ENCODE peak calls at places on chromosomes 5 and 9, in ten cellular contexts. V is tibial artery; X is uterus; B is ovary; J is HFFc6; L is GM12865; R is left lung; C is tibial nerve; P is HepG2; K is activated CD8-positive, alpha-beta T cell treated with anti-CD3 and anti-CD28 coated beads for 36 hours. A is an unnamed sample.

GRCh38 chr5:53430618-53431252 is 49.7 kb upstream of the FST start:
- DNase-seq in P (peak), K (no peak), V (no peak), X (no peak), J (peak), R (no peak), B (no peak), L (peak), C (no peak), A (no peak)

GRCh38 chr5:16784843-16785791 is 151.0 kb downstream of the MYO10 start:
- DNase-seq in J (no peak), K (peak), R (no peak), V (no peak), B (no peak), X (no peak), C (no peak), L (peak), P (no peak), A (no peak)

GRCh38 chr5:105953616-105954015 is 1717.1 kb downstream of the EFNA5 start:
- DNase-seq in J (no peak), X (no peak), V (no peak), K (no peak), R (no peak), B (no peak), L (no peak), C (no peak), P (no peak), A (no peak)

GRCh38 chr9:70902705-70903131 is 218.7 kb downstream of the TRPM3 start:
- DNase-seq in R (no peak), P (no peak), B (no peak), X (peak), V (no peak), K (no peak), J (peak), C (no peak), L (no peak), A (no peak)

GRCh38 chr9:73595036-73595545 is 443.4 kb downstream of the ANXA1 start:
- DNase-seq in B (no peak), P (no peak), X (no peak), V (no peak), K (no peak), J (no peak), C (no peak), R (no peak), L (no peak), A (no peak)

GRCh38 chr5:157100140-157100679 is 8.6 kb downstream of the HAVCR2 start:
- DNase-seq in J (peak), P (no peak), C (no peak), L (no peak), V (no peak), K (peak), B (no peak), X (no peak), R (peak), A (no peak)

GRCh38 chr5:9362600-9362999 is 183.3 kb downstream of the SEMA5A start:
- DNase-seq in L (peak), C (no peak), B (no peak), J (no peak), X (no peak), V (no peak), P (no peak), K (no peak), R (no peak), A (no peak)

GRCh38 chr5:149240354-149240998 is 31.2 kb upstream of the AFAP1L1 start:
- DNase-seq in P (no peak), X (peak), R (peak), L (peak), K (peak), V (no peak), J (no peak), B (no peak), C (no peak), A (no peak)

GRCh38 chr5:180099733-180100611 is 28.4 kb upstream of the RNF130 start:
- DNase-seq in X (no peak), V (peak), P (no peak), B (no peak), K (no peak), C (no peak), L (no peak), R (no peak), J (no peak), A (no peak)

GRCh38 chr5:78509145-78509865 is 139.3 kb downstream of the LHFPL2 start:
- DNase-seq in V (no peak), R (no peak), J (no peak), K (peak), C (no peak), X (no peak), P (no peak), L (no peak), B (no peak), A (peak)

GRCh38 chr5:18252559-18252958 is 618.3 kb downstream of the TAF11L14 start:
- DNase-seq in K (no peak), L (no peak), J (no peak), X (no peak), C (no peak), B (no peak), P (no peak), V (no peak), R (no peak), A (no peak)

GRCh38 chr5:176619203-176619568 is 9.2 kb upstream of the GPRIN1 start:
- DNase-seq in K (peak), C (no peak), L (peak), J (no peak), V (no peak), P (peak), X (no peak), R (peak), B (no peak), A (peak)

GRCh38 chr9:129637102-129637501 is 4.8 kb downstream of the ASB6 start:
- DNase-seq in C (no peak), K (no peak), R (no peak), B (peak), L (no peak), J (no peak), V (no peak), X (no peak), P (no peak), A (peak)

GRCh38 chr9:121783126-121783522 is 131.7 kb downstream of the DAB2IP start:
- DNase-seq in J (no peak), R (no peak), V (no peak), B (no peak), X (no peak), C (no peak), P (no peak), L (no peak), K (no peak), A (peak)

GRCh38 chr5:7269591-7270274 is 126.2 kb upstream of the ADCY2 start:
- DNase-seq in B (no peak), V (no peak), X (no peak), R (no peak), L (no peak), C (no peak), K (no peak), J (no peak), P (no peak), A (no peak)

DNA sequence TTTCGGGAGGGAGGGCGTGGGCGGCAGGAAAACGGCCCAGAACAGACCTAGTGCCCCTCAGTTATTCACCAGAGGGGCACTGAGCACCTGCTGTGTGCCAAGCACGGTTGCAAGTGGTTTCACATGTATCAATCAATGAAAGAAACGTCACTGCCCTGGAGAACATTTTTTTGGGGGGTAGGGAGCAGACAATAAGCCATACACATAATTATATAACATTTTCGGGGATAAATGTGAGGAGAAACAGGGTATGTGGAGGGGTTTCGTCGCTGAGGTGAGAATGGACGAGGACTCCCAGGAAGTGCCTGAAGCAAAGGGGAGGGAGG is 444 bp upstream of the ZNF354A start:
- DNase-seq in L (peak), X (no peak), V (no peak), P (no peak), K (peak), R (no peak), B (no peak), J (no peak), C (no peak), A (no peak)
- TF ChIP-seq CTCF in L (no peak), X (no peak), V (no peak), P (no peak), K (no peak), R (peak), B (no peak), J (no peak), C (no peak), A (peak)

GRCh38 chr5:138461343-138462125 is 3.7 kb upstream of the EGR1 start:
- DNase-seq in K (no peak), L (no peak), C (no peak), J (peak), B (no peak), V (no peak), X (no peak), R (no peak), P (no peak), A (no peak)
- TF ChIP-seq CTCF in K (no peak), L (no peak), C (no peak), J (no peak), B (no peak), V (no peak), X (no peak), R (no peak), P (peak), A (no peak)

DNA sequence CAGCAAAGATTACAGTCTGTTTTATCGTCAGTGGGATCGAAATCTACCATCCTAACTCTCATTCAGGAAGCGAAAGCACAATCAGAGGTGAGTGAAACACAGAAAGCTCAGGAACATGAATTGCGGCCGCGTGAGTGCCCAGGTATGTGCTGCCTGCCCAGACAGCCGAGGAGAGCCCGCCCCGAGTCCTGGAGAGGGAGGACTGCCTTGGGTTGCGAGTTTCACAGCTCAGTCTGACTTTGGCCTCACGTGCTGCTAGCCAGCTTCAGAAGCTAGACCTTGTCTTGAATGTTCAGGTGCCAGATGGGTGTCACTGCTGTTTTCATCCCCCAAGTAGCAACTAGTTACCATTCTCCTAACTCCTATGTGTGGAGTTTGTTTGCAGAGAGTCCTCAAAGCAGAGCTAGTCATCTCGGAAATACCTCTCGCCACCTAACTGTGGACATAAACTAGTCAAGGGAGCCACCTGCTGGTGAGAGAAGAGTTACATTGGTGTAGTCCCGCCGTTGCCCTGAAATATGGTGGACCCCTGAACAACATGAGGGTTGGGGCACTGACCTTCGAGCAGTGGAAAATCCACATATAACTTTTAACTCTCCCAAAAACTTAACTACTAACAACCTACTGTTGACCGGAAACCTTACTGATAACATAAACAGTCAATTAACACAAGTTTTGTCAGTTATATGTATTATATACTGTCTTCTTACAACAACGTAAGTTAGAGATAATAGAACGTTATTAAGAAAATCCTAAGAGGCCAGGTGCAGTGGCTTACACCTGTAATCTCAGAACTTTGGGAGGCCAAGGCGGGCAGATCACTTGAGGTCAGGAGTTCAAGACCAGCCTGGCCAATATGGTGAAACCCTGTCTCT is 80.9 kb downstream of the GOLPH3 start:
- DNase-seq in J (peak), K (peak), B (peak), L (peak), X (peak), V (no peak), R (no peak), C (peak), P (peak), A (peak)
- TF ChIP-seq CTCF in J (peak), K (peak), B (peak), L (peak), X (peak), V (peak), R (peak), C (peak), P (peak), A (peak)

GRCh38 chr5:96434201-96434645 is 1.2 kb upstream of the PCSK1 start:
- DNase-seq in C (no peak), K (peak), J (peak), X (no peak), R (peak), P (peak), V (peak), B (peak), L (peak), A (peak)
- TF ChIP-seq CTCF in C (no peak), K (no peak), J (peak), X (no peak), R (no peak), P (peak), V (no peak), B (no peak), L (no peak), A (no peak)

GRCh38 chr5:37580106-37580505 is 201.0 kb downstream of the WDR70 start:
- DNase-seq in X (no peak), V (no peak), L (no peak), K (no peak), B (no peak), P (no peak), R (no peak), J (no peak), C (no peak), A (no peak)

GRCh38 chr5:37576496-37576895 is 197.4 kb downstream of the WDR70 start:
- DNase-seq in V (no peak), B (no peak), J (no peak), K (no peak), X (no peak), R (no peak), C (no peak), L (no peak), P (no peak), A (no peak)

GRCh38 chr5:37582202-37582601 is 203.1 kb downstream of the WDR70 start:
- DNase-seq in P (no peak), J (no peak), L (no peak), V (no peak), B (no peak), K (no peak), X (no peak), C (no peak), R (no peak), A (no peak)

GRCh38 chr5:37575541-37576489 is 196.7 kb downstream of the WDR70 start:
- DNase-seq in B (no peak), C (no peak), L (no peak), J (no peak), K (no peak), R (no peak), P (peak), X (no peak), V (no peak), A (no peak)

DNA sequence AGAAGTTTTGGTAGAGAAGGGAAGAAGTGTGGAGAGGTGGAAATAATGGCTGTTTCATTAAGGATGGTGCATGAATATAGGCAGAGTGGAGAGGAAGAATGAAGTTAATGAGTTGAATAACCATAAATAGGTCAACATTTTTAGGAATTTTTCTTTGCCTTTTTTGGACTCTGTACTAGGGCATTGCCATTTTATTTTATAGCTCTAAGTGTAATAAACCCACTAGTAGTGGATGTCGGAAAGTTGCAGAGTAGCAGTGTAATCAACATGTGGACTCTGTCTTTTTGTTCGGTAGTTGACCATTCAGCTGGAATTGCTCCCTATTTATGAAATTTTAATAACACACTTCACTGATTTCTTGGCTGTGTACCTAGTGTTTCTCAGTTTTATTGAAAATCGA is 199.1 kb downstream of the WDR70 start:
- DNase-seq in J (no peak), K (no peak), P (no peak), L (no peak), R (no peak), C (no peak), X (no peak), B (no peak), V (no peak), A (no peak)
- TF ChIP-seq CTCF in J (no peak), K (no peak), P (no peak), L (no peak), R (no peak), C (no peak), X (no peak), B (no peak), V (no peak), A (no peak)

DNA sequence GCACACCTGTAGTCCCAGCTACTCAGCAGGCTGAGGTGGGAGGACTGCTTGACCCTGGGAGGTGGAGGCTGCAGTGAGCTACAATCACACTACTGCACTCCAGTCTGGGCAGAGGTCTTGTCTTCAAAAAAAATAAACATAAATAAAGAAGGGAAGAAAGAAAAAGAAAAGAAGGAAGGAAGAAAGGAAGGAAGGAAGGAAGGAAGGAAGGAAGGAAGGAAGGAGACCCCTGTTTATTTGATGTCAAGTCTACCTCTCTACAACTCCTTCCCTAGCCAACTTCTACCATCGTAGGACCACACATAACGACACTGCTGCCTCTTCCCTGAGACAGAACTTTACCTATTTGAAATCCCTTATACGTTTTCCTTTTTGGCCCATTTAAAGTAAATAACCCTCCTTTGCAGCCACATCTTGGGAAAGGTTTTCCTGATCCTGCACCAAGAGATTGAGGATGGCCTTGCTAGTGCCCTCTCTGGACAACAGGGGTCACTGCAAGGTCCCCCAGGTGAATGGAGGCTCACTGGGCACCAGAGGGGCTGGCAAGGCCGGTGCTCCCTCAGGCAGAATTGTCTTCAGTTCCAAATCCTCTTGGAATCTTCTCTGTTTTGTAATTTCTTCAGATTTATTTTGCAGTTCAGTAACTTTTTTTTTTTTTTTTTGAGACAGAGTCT is 10.5 kb downstream of the RPS14 start:
- DNase-seq in J (peak), R (no peak), V (no peak), P (peak), L (no peak), K (no peak), B (no peak), C (no peak), X (no peak), A (peak)
- TF ChIP-seq CTCF in J (peak), R (peak), V (peak), P (peak), L (peak), K (peak), B (no peak), C (peak), X (no peak), A (peak)

GRCh38 chr5:43227655-43228054 is 35.6 kb downstream of the NIM1K start:
- DNase-seq in K (no peak), C (no peak), L (peak), X (no peak), P (peak), R (no peak), V (no peak), B (no peak), J (peak), A (no peak)
- TF ChIP-seq CTCF in K (peak), C (peak), L (peak), X (no peak), P (peak), R (peak), V (peak), B (no peak), J (peak), A (peak)

A was measured in glutamatergic neuron.